ENCODE peak calls at places on chromosomes 11 and 22, in seven cellular contexts. One of them, this sample, is unnamed. For H3K9me3, the result is how much of the 10 kb centered on the place peaks cover.

GRCh38 chr22:38315801-38316339 is 1.4 kb downstream of the CSNK1E start:
- DNase-seq in HCT116: no peak
- DNase-seq in colonic mucosa: no peak
- DNase-seq in fibroblast of lung: no peak
- DNase-seq in uterus: no peak
- DNase-seq in left ventricle myocardium inferior: no peak
- DNase-seq in CD4-positive, alpha-beta T cell: no peak
- DNase-seq in this sample: peak

GRCh38 chr11:64385953-64386704 is 27.2 kb downstream of the RPS6KA4 start:
- DNase-seq in fibroblast of lung: peak
- DNase-seq in HCT116: peak
- DNase-seq in left ventricle myocardium inferior: no peak
- DNase-seq in CD4-positive, alpha-beta T cell: no peak
- DNase-seq in colonic mucosa: no peak
- DNase-seq in uterus: no peak
- DNase-seq in this sample: peak

GRCh38 chr11:1054143-1055108 is 17.9 kb upstream of the MUC6 start:
- DNase-seq in colonic mucosa: peak
- DNase-seq in fibroblast of lung: no peak
- DNase-seq in CD4-positive, alpha-beta T cell: no peak
- DNase-seq in left ventricle myocardium inferior: no peak
- DNase-seq in uterus: peak
- DNase-seq in HCT116: no peak
- DNase-seq in this sample: no peak

GRCh38 chr22:22156716-22157499 is 87.7 kb upstream of the VPREB1 start:
- DNase-seq in fibroblast of lung: peak
- DNase-seq in colonic mucosa: peak
- DNase-seq in CD4-positive, alpha-beta T cell: peak
- DNase-seq in HCT116: peak
- DNase-seq in uterus: no peak
- DNase-seq in left ventricle myocardium inferior: no peak
- DNase-seq in this sample: peak

GRCh38 chr11:117878314-117878938 is 2.0 kb upstream of the FXYD6 start:
- DNase-seq in CD4-positive, alpha-beta T cell: no peak
- DNase-seq in colonic mucosa: no peak
- DNase-seq in HCT116: no peak
- DNase-seq in fibroblast of lung: no peak
- DNase-seq in left ventricle myocardium inferior: no peak
- DNase-seq in uterus: no peak
- DNase-seq in this sample: no peak

GRCh38 chr11:63762662-63763505 is 5.7 kb downstream of the ZFTA start:
- DNase-seq in CD4-positive, alpha-beta T cell: no peak
- DNase-seq in uterus: peak
- DNase-seq in fibroblast of lung: peak
- DNase-seq in left ventricle myocardium inferior: peak
- DNase-seq in HCT116: no peak
- DNase-seq in colonic mucosa: peak
- DNase-seq in this sample: no peak

GRCh38 chr11:77093987-77094840 is 8.4 kb upstream of the OMP start:
- DNase-seq in HCT116: no peak
- DNase-seq in left ventricle myocardium inferior: no peak
- DNase-seq in CD4-positive, alpha-beta T cell: no peak
- DNase-seq in uterus: no peak
- DNase-seq in colonic mucosa: no peak
- DNase-seq in fibroblast of lung: no peak
- DNase-seq in this sample: no peak

GRCh38 chr11:3161309-3161708 is 3.8 kb downstream of the OSBPL5 start:
- DNase-seq in uterus: peak
- DNase-seq in fibroblast of lung: no peak
- DNase-seq in CD4-positive, alpha-beta T cell: no peak
- DNase-seq in left ventricle myocardium inferior: peak
- DNase-seq in colonic mucosa: no peak
- DNase-seq in HCT116: no peak
- DNase-seq in this sample: no peak

GRCh38 chr11:119389611-119390254 is 8.2 kb upstream of the USP2 start:
- DNase-seq in left ventricle myocardium inferior: no peak
- DNase-seq in HCT116: no peak
- DNase-seq in CD4-positive, alpha-beta T cell: no peak
- DNase-seq in colonic mucosa: no peak
- DNase-seq in uterus: no peak
- DNase-seq in fibroblast of lung: no peak
- DNase-seq in this sample: no peak

GRCh38 chr11:65796726-65797601 is 10.1 kb downstream of the OVOL1 start:
- DNase-seq in uterus: no peak
- DNase-seq in colonic mucosa: no peak
- DNase-seq in CD4-positive, alpha-beta T cell: no peak
- DNase-seq in HCT116: no peak
- DNase-seq in fibroblast of lung: no peak
- DNase-seq in left ventricle myocardium inferior: no peak
- DNase-seq in this sample: no peak

GRCh38 chr11:7639643-7640025 is 33.7 kb downstream of the CYB5R2 start:
- DNase-seq in uterus: no peak
- DNase-seq in HCT116: no peak
- DNase-seq in colonic mucosa: peak
- DNase-seq in CD4-positive, alpha-beta T cell: no peak
- DNase-seq in left ventricle myocardium inferior: no peak
- DNase-seq in fibroblast of lung: no peak
- DNase-seq in this sample: no peak

GRCh38 chr22:43488937-43489336 is 77.1 kb downstream of the MPPED1 start:
- DNase-seq in colonic mucosa: no peak
- DNase-seq in HCT116: no peak
- DNase-seq in CD4-positive, alpha-beta T cell: no peak
- DNase-seq in fibroblast of lung: no peak
- DNase-seq in left ventricle myocardium inferior: no peak
- DNase-seq in uterus: no peak
- DNase-seq in this sample: no peak

GRCh38 chr11:76279651-76280050 is 73.3 kb upstream of the WNT11 start:
- DNase-seq in fibroblast of lung: no peak
- DNase-seq in HCT116: no peak
- DNase-seq in left ventricle myocardium inferior: no peak
- DNase-seq in uterus: no peak
- DNase-seq in colonic mucosa: no peak
- DNase-seq in CD4-positive, alpha-beta T cell: no peak
- DNase-seq in this sample: no peak

GRCh38 chr11:70244698-70245097 is 25.8 kb upstream of the PPFIA1 start:
- DNase-seq in CD4-positive, alpha-beta T cell: no peak
- DNase-seq in fibroblast of lung: peak
- DNase-seq in HCT116: no peak
- DNase-seq in colonic mucosa: no peak
- DNase-seq in uterus: peak
- DNase-seq in left ventricle myocardium inferior: no peak
- DNase-seq in this sample: no peak

GRCh38 chr11:45798793-45799441 is 6.0 kb upstream of the SLC35C1 start:
- DNase-seq in fibroblast of lung: no peak
- DNase-seq in uterus: no peak
- DNase-seq in HCT116: no peak
- DNase-seq in colonic mucosa: no peak
- DNase-seq in left ventricle myocardium inferior: no peak
- DNase-seq in CD4-positive, alpha-beta T cell: no peak
- DNase-seq in this sample: no peak

GRCh38 chr11:110173775-110174644 is 80.8 kb downstream of the ZC3H12C start:
- DNase-seq in colonic mucosa: peak
- DNase-seq in HCT116: peak
- DNase-seq in fibroblast of lung: peak
- DNase-seq in CD4-positive, alpha-beta T cell: peak
- DNase-seq in left ventricle myocardium inferior: peak
- DNase-seq in uterus: peak
- DNase-seq in this sample: peak

GRCh38 chr11:298406-299065 is 790 bp downstream of the IFITM5 start:
- DNase-seq in CD4-positive, alpha-beta T cell: no peak
- DNase-seq in fibroblast of lung: no peak
- DNase-seq in left ventricle myocardium inferior: peak
- DNase-seq in colonic mucosa: no peak
- DNase-seq in HCT116: no peak
- DNase-seq in uterus: peak
- DNase-seq in this sample: no peak

GRCh38 chr22:45201678-45202332 is 38.1 kb downstream of the NUP50 start:
- DNase-seq in left ventricle myocardium inferior: no peak
- DNase-seq in colonic mucosa: no peak
- DNase-seq in uterus: no peak
- DNase-seq in HCT116: no peak
- DNase-seq in fibroblast of lung: peak
- DNase-seq in CD4-positive, alpha-beta T cell: no peak
- DNase-seq in this sample: no peak

GRCh38 chr11:68038718-68039525 is at the start of gene TCIRG1:
- DNase-seq in fibroblast of lung: peak
- DNase-seq in CD4-positive, alpha-beta T cell: peak
- DNase-seq in colonic mucosa: peak
- DNase-seq in uterus: peak
- DNase-seq in left ventricle myocardium inferior: peak
- DNase-seq in HCT116: peak
- DNase-seq in this sample: peak

GRCh38 chr22:45207981-45208664 is 32.6 kb downstream of the KIAA0930 start:
- DNase-seq in colonic mucosa: no peak
- DNase-seq in HCT116: no peak
- DNase-seq in left ventricle myocardium inferior: no peak
- DNase-seq in fibroblast of lung: peak
- DNase-seq in CD4-positive, alpha-beta T cell: no peak
- DNase-seq in uterus: no peak
- DNase-seq in this sample: no peak

GRCh38 chr11:95671768-95672167 is 117.8 kb downstream of the FAM76B start:
- DNase-seq in CD4-positive, alpha-beta T cell: no peak
- DNase-seq in colonic mucosa: no peak
- DNase-seq in uterus: no peak
- DNase-seq in fibroblast of lung: peak
- DNase-seq in left ventricle myocardium inferior: no peak
- DNase-seq in HCT116: no peak
- DNase-seq in this sample: no peak

GRCh38 chr22:50531546-50532352 is 1.9 kb upstream of the TYMP start:
- DNase-seq in left ventricle myocardium inferior: peak
- DNase-seq in CD4-positive, alpha-beta T cell: peak
- DNase-seq in HCT116: no peak
- DNase-seq in uterus: peak
- DNase-seq in colonic mucosa: peak
- DNase-seq in fibroblast of lung: peak
- DNase-seq in this sample: peak

GRCh38 chr22:29255064-29255621 is 12.6 kb downstream of the RHBDD3 start:
- DNase-seq in fibroblast of lung: no peak
- DNase-seq in colonic mucosa: no peak
- DNase-seq in uterus: no peak
- DNase-seq in HCT116: no peak
- DNase-seq in left ventricle myocardium inferior: no peak
- DNase-seq in CD4-positive, alpha-beta T cell: no peak
- DNase-seq in this sample: no peak

GRCh38 chr11:36453678-36454077 is 56.4 kb downstream of the TRAF6 start:
- DNase-seq in left ventricle myocardium inferior: no peak
- DNase-seq in CD4-positive, alpha-beta T cell: no peak
- DNase-seq in HCT116: no peak
- DNase-seq in colonic mucosa: peak
- DNase-seq in uterus: no peak
- DNase-seq in fibroblast of lung: peak
- DNase-seq in this sample: no peak

GRCh38 chr11:36455658-36456111 is 54.4 kb downstream of the TRAF6 start:
- DNase-seq in fibroblast of lung: peak
- DNase-seq in HCT116: no peak
- DNase-seq in left ventricle myocardium inferior: peak
- DNase-seq in uterus: peak
- DNase-seq in colonic mucosa: no peak
- DNase-seq in CD4-positive, alpha-beta T cell: no peak
- DNase-seq in this sample: no peak

GRCh38 chr11:36456136-36456535 is 53.9 kb downstream of the TRAF6 start:
- DNase-seq in HCT116: no peak
- DNase-seq in fibroblast of lung: peak
- DNase-seq in CD4-positive, alpha-beta T cell: no peak
- DNase-seq in colonic mucosa: no peak
- DNase-seq in left ventricle myocardium inferior: no peak
- DNase-seq in uterus: no peak
- DNase-seq in this sample: no peak

GRCh38 chr11:36452987-36453386 is 57.1 kb downstream of the TRAF6 start:
- DNase-seq in CD4-positive, alpha-beta T cell: no peak
- DNase-seq in fibroblast of lung: no peak
- DNase-seq in left ventricle myocardium inferior: no peak
- DNase-seq in HCT116: no peak
- DNase-seq in uterus: no peak
- DNase-seq in colonic mucosa: no peak
- DNase-seq in this sample: peak

GRCh38 chr11:36454991-36455611 is 55.0 kb downstream of the TRAF6 start:
- DNase-seq in CD4-positive, alpha-beta T cell: no peak
- DNase-seq in colonic mucosa: no peak
- DNase-seq in HCT116: no peak
- DNase-seq in uterus: no peak
- DNase-seq in left ventricle myocardium inferior: no peak
- DNase-seq in fibroblast of lung: peak
- DNase-seq in this sample: no peak
- H3K27ac ChIP-seq in CD4-positive, alpha-beta T cell: no peak
- H3K27ac ChIP-seq in colonic mucosa: no peak
- H3K27ac ChIP-seq in HCT116: no peak
- H3K27ac ChIP-seq in uterus: peak
- H3K27ac ChIP-seq in left ventricle myocardium inferior: peak
- H3K27ac ChIP-seq in fibroblast of lung: peak
- H3K27ac ChIP-seq in this sample: no peak

DNA sequence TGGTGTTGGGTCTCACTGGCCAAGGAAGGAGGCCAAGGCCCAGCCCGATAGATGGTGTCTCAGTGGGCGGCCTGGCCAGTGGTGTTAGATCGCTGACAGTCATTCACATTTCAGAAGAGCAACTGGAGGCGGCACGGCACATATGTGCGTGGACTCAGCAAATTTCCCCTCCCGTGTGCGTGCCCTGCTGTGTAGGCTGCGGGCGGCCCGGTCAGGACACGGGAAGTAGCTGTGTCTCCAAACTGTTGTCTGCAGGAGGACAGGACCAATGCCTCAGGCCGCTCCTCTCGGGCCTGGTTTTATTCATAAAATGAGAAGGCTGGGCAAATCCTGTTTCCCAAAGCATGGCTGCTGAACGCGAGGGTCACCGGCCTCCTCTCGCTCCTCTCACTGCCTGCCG is 711.7 kb downstream of the BRD1 start:
- DNase-seq in left ventricle myocardium inferior: no peak
- DNase-seq in HCT116: no peak
- DNase-seq in fibroblast of lung: no peak
- DNase-seq in colonic mucosa: no peak
- DNase-seq in uterus: no peak
- DNase-seq in CD4-positive, alpha-beta T cell: no peak
- DNase-seq in this sample: no peak
- H3K9me3 ChIP-seq in left ventricle myocardium inferior: under half
- H3K9me3 ChIP-seq in HCT116: under half
- H3K9me3 ChIP-seq in fibroblast of lung: under half
- H3K9me3 ChIP-seq in colonic mucosa: under half
- H3K9me3 ChIP-seq in uterus: under half
- H3K9me3 ChIP-seq in CD4-positive, alpha-beta T cell: under half
- H3K9me3 ChIP-seq in this sample: under half

GRCh38 chr11:57440744-57441414 is 14.0 kb upstream of the SLC43A3 start:
- DNase-seq in uterus: no peak
- DNase-seq in CD4-positive, alpha-beta T cell: no peak
- DNase-seq in HCT116: no peak
- DNase-seq in colonic mucosa: no peak
- DNase-seq in left ventricle myocardium inferior: no peak
- DNase-seq in fibroblast of lung: no peak
- DNase-seq in this sample: no peak
- H3K27ac ChIP-seq in uterus: no peak
- H3K27ac ChIP-seq in CD4-positive, alpha-beta T cell: no peak
- H3K27ac ChIP-seq in HCT116: no peak
- H3K27ac ChIP-seq in colonic mucosa: no peak
- H3K27ac ChIP-seq in left ventricle myocardium inferior: no peak
- H3K27ac ChIP-seq in fibroblast of lung: no peak
- H3K27ac ChIP-seq in this sample: no peak

DNA sequence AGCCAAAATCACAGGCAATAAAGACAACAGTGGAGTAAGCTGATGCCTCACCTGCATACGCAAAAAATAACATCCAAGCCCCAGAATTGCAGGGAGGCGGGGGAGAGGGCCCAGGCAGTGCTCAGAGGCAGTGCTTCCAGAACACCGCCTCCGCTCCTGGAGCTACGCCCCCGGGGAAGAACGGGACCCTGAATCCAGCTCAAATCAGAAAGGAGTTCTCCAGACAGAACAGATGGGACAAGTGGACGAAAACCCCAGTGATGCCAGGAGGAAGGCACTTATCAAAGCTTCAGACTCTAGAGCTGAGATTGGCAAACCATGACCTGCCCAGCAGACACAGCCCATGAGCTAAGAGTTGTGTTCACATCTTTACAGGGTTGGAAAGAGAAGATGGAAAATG is 683.9 kb downstream of the TBC1D22A start:
- DNase-seq in colonic mucosa: peak
- DNase-seq in uterus: no peak
- DNase-seq in left ventricle myocardium inferior: no peak
- DNase-seq in CD4-positive, alpha-beta T cell: no peak
- DNase-seq in HCT116: no peak
- DNase-seq in fibroblast of lung: no peak
- DNase-seq in this sample: no peak
- H3K9me3 ChIP-seq in colonic mucosa: under half
- H3K9me3 ChIP-seq in uterus: under half
- H3K9me3 ChIP-seq in left ventricle myocardium inferior: under half
- H3K9me3 ChIP-seq in CD4-positive, alpha-beta T cell: under half
- H3K9me3 ChIP-seq in HCT116: under half
- H3K9me3 ChIP-seq in fibroblast of lung: under half
- H3K9me3 ChIP-seq in this sample: under half